ENCODE peak calls at places on chromosome X, in seven cellular contexts. One of them, this sample, is unnamed.
A peak's percentile ranks its signal among the peaks of the same experiment; 100 is the strongest.

GRCh38 chrX:38215141-38215540 is 5.5 kb downstream of the SRPX start:
- DNase-seq in endodermal cell: no peak
- DNase-seq in AG09309: peak; percentile 78
- DNase-seq in A549: no peak
- DNase-seq in astrocyte of the spinal cord: peak; percentile 65
- DNase-seq in stomach: no peak
- DNase-seq in cardiac fibroblast: peak; percentile 51
- DNase-seq in this sample: peak; percentile 93

GRCh38 chrX:149829751-149830191 is 48.0 kb downstream of the MAGEA9 start:
- DNase-seq in endodermal cell: peak; percentile 69
- DNase-seq in AG09309: peak; percentile 1
- DNase-seq in A549: no peak
- DNase-seq in astrocyte of the spinal cord: peak; percentile 71
- DNase-seq in stomach: no peak
- DNase-seq in cardiac fibroblast: peak; percentile 7
- DNase-seq in this sample: peak; percentile 36

GRCh38 chrX:139126493-139126892 is 404.0 kb upstream of the F9 start:
- DNase-seq in endodermal cell: peak; percentile 80
- DNase-seq in AG09309: no peak
- DNase-seq in A549: no peak
- DNase-seq in astrocyte of the spinal cord: no peak
- DNase-seq in stomach: peak; percentile 57
- DNase-seq in cardiac fibroblast: no peak
- DNase-seq in this sample: no peak

GRCh38 chrX:18617351-18617750 is 54.6 kb downstream of the RS1 start:
- DNase-seq in endodermal cell: no peak
- DNase-seq in AG09309: no peak
- DNase-seq in A549: peak; percentile 27
- DNase-seq in astrocyte of the spinal cord: peak; percentile 61
- DNase-seq in stomach: no peak
- DNase-seq in cardiac fibroblast: peak; percentile 42
- DNase-seq in this sample: peak; percentile 51

GRCh38 chrX:154132366-154132765 is 11.7 kb upstream of the OPN1LW start:
- DNase-seq in endodermal cell: no peak
- DNase-seq in AG09309: no peak
- DNase-seq in A549: no peak
- DNase-seq in astrocyte of the spinal cord: no peak
- DNase-seq in stomach: no peak
- DNase-seq in cardiac fibroblast: no peak
- DNase-seq in this sample: no peak

GRCh38 chrX:104522386-104522785 is 43.6 kb upstream of the IL1RAPL2 start:
- DNase-seq in endodermal cell: peak; percentile 58
- DNase-seq in AG09309: no peak
- DNase-seq in A549: no peak
- DNase-seq in astrocyte of the spinal cord: no peak
- DNase-seq in stomach: no peak
- DNase-seq in cardiac fibroblast: no peak
- DNase-seq in this sample: no peak

GRCh38 chrX:2391869-2392606 is 108.7 kb downstream of the DHRSX start:
- DNase-seq in endodermal cell: peak; percentile 94
- DNase-seq in AG09309: peak; percentile 61
- DNase-seq in A549: peak; percentile 95
- DNase-seq in astrocyte of the spinal cord: peak; percentile 89
- DNase-seq in stomach: no peak
- DNase-seq in cardiac fibroblast: peak; percentile 84
- DNase-seq in this sample: peak; percentile 45

GRCh38 chrX:100413231-100413630 is 3.2 kb upstream of the PCDH19 start:
- DNase-seq in endodermal cell: peak; percentile 71
- DNase-seq in AG09309: peak; percentile 13
- DNase-seq in A549: peak; percentile 33
- DNase-seq in astrocyte of the spinal cord: peak; percentile 60
- DNase-seq in stomach: peak; percentile 44
- DNase-seq in cardiac fibroblast: peak; percentile 70
- DNase-seq in this sample: peak; percentile 64

GRCh38 chrX:69152398-69152797 is 12.9 kb downstream of the PJA1 start:
- DNase-seq in endodermal cell: peak; percentile 38
- DNase-seq in AG09309: no peak
- DNase-seq in A549: no peak
- DNase-seq in astrocyte of the spinal cord: no peak
- DNase-seq in stomach: no peak
- DNase-seq in cardiac fibroblast: peak; percentile 12
- DNase-seq in this sample: no peak

GRCh38 chrX:1391707-1392375 is at the start of gene SLC25A6:
- DNase-seq in endodermal cell: peak; percentile 99
- DNase-seq in AG09309: peak; percentile 79
- DNase-seq in A549: peak; percentile 91
- DNase-seq in astrocyte of the spinal cord: peak; percentile 98
- DNase-seq in stomach: peak; percentile 99
- DNase-seq in cardiac fibroblast: peak; percentile 99
- DNase-seq in this sample: peak; percentile 95

GRCh38 chrX:150185766-150186165 is 177.4 kb upstream of the MAMLD1 start:
- DNase-seq in endodermal cell: no peak
- DNase-seq in AG09309: no peak
- DNase-seq in A549: no peak
- DNase-seq in astrocyte of the spinal cord: no peak
- DNase-seq in stomach: no peak
- DNase-seq in cardiac fibroblast: no peak
- DNase-seq in this sample: no peak

GRCh38 chrX:133670394-133670793 is 255.1 kb upstream of the GPC4 start:
- DNase-seq in endodermal cell: no peak
- DNase-seq in AG09309: no peak
- DNase-seq in A549: peak; percentile 28
- DNase-seq in astrocyte of the spinal cord: peak; percentile 50
- DNase-seq in stomach: no peak
- DNase-seq in cardiac fibroblast: peak; percentile 67
- DNase-seq in this sample: peak; percentile 71

GRCh38 chrX:110462957-110463356 is 104.3 kb downstream of the RTL9 start:
- DNase-seq in endodermal cell: peak; percentile 59
- DNase-seq in AG09309: no peak
- DNase-seq in A549: no peak
- DNase-seq in astrocyte of the spinal cord: no peak
- DNase-seq in stomach: no peak
- DNase-seq in cardiac fibroblast: no peak
- DNase-seq in this sample: peak; percentile 9

GRCh38 chrX:110472265-110472664 is 113.6 kb downstream of the RTL9 start:
- DNase-seq in endodermal cell: no peak
- DNase-seq in AG09309: no peak
- DNase-seq in A549: no peak
- DNase-seq in astrocyte of the spinal cord: no peak
- DNase-seq in stomach: no peak
- DNase-seq in cardiac fibroblast: no peak
- DNase-seq in this sample: no peak

DNA sequence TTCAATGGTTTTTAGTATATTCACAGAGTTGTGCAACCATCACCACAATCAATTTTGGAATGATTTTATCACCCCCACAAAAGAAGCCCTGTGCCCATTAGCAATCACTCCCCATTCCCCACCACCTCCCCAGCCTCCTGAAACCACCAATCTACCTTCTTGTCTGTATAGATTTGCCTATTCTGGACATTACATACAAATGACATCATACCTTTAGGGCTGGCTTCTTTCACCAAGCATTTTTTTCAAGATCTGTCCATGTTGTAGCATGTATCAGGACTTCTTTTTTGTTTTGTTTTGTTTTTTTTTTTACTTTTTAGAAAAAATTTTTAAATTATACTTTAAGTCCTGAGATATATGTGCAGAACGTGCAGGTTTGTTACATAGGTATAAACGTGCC is 108.1 kb downstream of the RTL9 start:
- DNase-seq in endodermal cell: no peak
- DNase-seq in AG09309: no peak
- DNase-seq in A549: no peak
- DNase-seq in astrocyte of the spinal cord: no peak
- DNase-seq in stomach: no peak
- DNase-seq in cardiac fibroblast: no peak
- DNase-seq in this sample: no peak
- TF ChIP-seq CTCF in endodermal cell: no peak
- TF ChIP-seq CTCF in AG09309: no peak
- TF ChIP-seq CTCF in A549: no peak
- TF ChIP-seq CTCF in astrocyte of the spinal cord: no peak
- TF ChIP-seq CTCF in stomach: no peak
- TF ChIP-seq CTCF in cardiac fibroblast: no peak
- TF ChIP-seq CTCF in this sample: no peak

DNA sequence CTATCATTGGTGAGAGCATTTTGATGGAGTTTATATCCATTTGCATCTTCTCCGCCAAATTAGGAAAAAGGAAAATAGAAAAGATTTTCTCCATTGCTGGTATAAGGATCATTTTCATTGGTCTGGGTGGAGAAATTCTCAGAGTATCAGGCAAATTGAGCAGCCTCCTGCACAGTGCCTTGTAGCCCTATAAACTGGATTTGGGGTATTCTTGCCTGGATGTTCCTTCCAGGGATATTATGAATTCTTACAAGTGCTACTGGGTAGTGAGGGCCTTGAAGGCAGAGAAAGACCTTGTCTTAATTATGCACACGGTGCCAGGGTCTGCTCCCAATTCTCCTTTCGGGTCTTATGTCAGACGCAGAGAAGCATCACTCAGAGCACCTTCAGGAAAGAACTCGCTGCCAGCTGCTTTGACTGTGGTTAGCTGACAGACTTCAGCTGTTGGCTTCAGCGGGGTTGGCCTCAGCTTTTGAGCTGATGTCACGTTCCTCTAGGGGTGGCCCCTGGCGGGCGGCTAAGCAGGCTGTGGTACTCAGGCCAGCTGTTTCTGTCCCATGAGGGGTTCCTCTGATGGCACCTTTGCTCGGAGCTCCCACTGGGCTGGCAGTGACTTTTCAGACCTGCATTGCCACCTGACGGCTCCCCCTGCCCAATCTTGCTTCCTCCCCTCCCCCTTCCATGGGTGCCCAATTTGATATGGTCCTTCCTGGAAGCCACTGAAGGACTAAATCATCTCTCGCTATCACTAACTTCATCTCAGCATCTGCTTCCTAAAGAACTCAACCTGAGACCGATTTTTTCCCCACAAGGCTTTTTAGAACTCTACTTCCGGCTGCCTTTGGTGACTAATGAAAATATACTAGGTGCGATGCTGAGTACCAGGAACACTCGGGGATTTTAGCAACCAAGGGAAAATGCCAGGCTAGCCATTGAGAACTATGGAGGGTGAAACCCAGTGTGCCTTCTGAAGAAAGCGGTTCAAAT is 519.5 kb downstream of the BCOR start:
- DNase-seq in endodermal cell: no peak
- DNase-seq in AG09309: no peak
- DNase-seq in A549: no peak
- DNase-seq in astrocyte of the spinal cord: no peak
- DNase-seq in stomach: peak; percentile 26
- DNase-seq in cardiac fibroblast: peak; percentile 8
- DNase-seq in this sample: peak; percentile 12
- H3K4me3 ChIP-seq in endodermal cell: no peak overlapping the region
- H3K4me3 ChIP-seq in AG09309: no peak overlapping the region
- H3K4me3 ChIP-seq in A549: no peak overlapping the region
- H3K4me3 ChIP-seq in astrocyte of the spinal cord: no peak overlapping the region
- H3K4me3 ChIP-seq in stomach: no peak overlapping the region
- H3K4me3 ChIP-seq in cardiac fibroblast: no peak overlapping the region
- H3K4me3 ChIP-seq in this sample: no peak overlapping the region

GRCh38 chrX:9884031-9884779 is 83.0 kb upstream of the CLDN34 start:
- DNase-seq in endodermal cell: no peak
- DNase-seq in AG09309: no peak
- DNase-seq in A549: no peak
- DNase-seq in astrocyte of the spinal cord: no peak
- DNase-seq in stomach: no peak
- DNase-seq in cardiac fibroblast: no peak
- DNase-seq in this sample: no peak

GRCh38 chrX:9882669-9883446 is 84.3 kb upstream of the CLDN34 start:
- DNase-seq in endodermal cell: no peak
- DNase-seq in AG09309: no peak
- DNase-seq in A549: no peak
- DNase-seq in astrocyte of the spinal cord: no peak
- DNase-seq in stomach: no peak
- DNase-seq in cardiac fibroblast: peak; percentile 79
- DNase-seq in this sample: peak; percentile 18

GRCh38 chrX:9888953-9889470 is 78.1 kb upstream of the CLDN34 start:
- DNase-seq in endodermal cell: no peak
- DNase-seq in AG09309: peak; percentile 65
- DNase-seq in A549: no peak
- DNase-seq in astrocyte of the spinal cord: no peak
- DNase-seq in stomach: no peak
- DNase-seq in cardiac fibroblast: no peak
- DNase-seq in this sample: no peak

GRCh38 chrX:9880912-9881311 is 86.2 kb upstream of the CLDN34 start:
- DNase-seq in endodermal cell: no peak
- DNase-seq in AG09309: no peak
- DNase-seq in A549: no peak
- DNase-seq in astrocyte of the spinal cord: no peak
- DNase-seq in stomach: no peak
- DNase-seq in cardiac fibroblast: no peak
- DNase-seq in this sample: no peak

DNA sequence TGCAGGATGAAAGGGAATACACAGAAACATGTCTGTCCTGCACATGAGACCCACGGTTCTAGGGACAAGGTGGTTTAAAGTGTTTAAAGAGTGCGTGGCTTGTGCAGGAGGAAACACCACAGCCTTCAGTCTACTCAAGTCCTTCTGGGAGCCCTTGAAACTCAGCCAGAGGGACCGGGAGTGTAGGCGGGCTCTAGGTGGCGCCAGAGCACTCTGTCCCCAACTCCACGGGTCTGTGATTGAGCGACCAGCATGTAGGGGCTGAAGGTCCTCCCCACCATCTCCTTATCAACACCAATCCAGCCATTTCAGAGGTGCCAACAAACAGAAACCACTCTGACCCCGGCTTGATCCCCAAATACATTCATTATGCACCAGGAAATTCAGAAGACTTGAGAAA is 82.0 kb upstream of the CLDN34 start:
- DNase-seq in endodermal cell: peak; percentile 87
- DNase-seq in AG09309: no peak
- DNase-seq in A549: peak; percentile 58
- DNase-seq in astrocyte of the spinal cord: peak; percentile 71
- DNase-seq in stomach: peak; percentile 70
- DNase-seq in cardiac fibroblast: peak; percentile 74
- DNase-seq in this sample: peak; percentile 22
- TF ChIP-seq CTCF in endodermal cell: peak; percentile 77
- TF ChIP-seq CTCF in AG09309: peak; percentile 82
- TF ChIP-seq CTCF in A549: peak; percentile 56
- TF ChIP-seq CTCF in astrocyte of the spinal cord: peak; percentile 73
- TF ChIP-seq CTCF in stomach: peak; percentile 21
- TF ChIP-seq CTCF in cardiac fibroblast: peak; percentile 78
- TF ChIP-seq CTCF in this sample: peak; percentile 47

DNA sequence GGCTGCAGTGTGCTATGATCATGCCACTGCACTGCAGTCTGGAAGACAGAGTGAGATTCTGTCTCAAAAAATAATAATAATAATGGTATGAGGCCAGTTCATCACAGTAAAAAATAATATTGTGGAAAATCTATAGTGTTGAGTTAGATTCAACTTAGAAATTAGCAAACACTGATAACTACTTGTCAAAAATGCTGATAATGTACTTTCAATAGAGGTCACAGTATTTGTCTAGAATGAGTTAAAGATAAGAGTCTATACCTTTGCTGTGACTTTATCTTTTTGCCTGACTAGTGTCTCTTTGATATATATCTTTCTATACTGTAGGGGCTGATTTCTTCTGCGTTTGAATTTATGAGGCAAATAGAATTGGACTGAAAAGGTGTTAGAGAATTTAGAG is 430.6 kb downstream of the RPA4 start:
- DNase-seq in endodermal cell: no peak
- DNase-seq in AG09309: no peak
- DNase-seq in A549: no peak
- DNase-seq in astrocyte of the spinal cord: no peak
- DNase-seq in stomach: no peak
- DNase-seq in cardiac fibroblast: no peak
- DNase-seq in this sample: no peak
- H3K4me3 ChIP-seq in endodermal cell: no peak overlapping the region
- H3K4me3 ChIP-seq in AG09309: no peak overlapping the region
- H3K4me3 ChIP-seq in A549: no peak overlapping the region
- H3K4me3 ChIP-seq in astrocyte of the spinal cord: no peak overlapping the region
- H3K4me3 ChIP-seq in stomach: no peak overlapping the region
- H3K4me3 ChIP-seq in cardiac fibroblast: no peak overlapping the region
- H3K4me3 ChIP-seq in this sample: no peak overlapping the region

GRCh38 chrX:10160221-10160620 is 3.4 kb downstream of the CLCN4 start:
- DNase-seq in endodermal cell: no peak
- DNase-seq in AG09309: no peak
- DNase-seq in A549: no peak
- DNase-seq in astrocyte of the spinal cord: no peak
- DNase-seq in stomach: no peak
- DNase-seq in cardiac fibroblast: no peak
- DNase-seq in this sample: no peak
- TF ChIP-seq CTCF in endodermal cell: no peak
- TF ChIP-seq CTCF in AG09309: no peak
- TF ChIP-seq CTCF in A549: no peak
- TF ChIP-seq CTCF in astrocyte of the spinal cord: no peak
- TF ChIP-seq CTCF in stomach: no peak
- TF ChIP-seq CTCF in cardiac fibroblast: no peak
- TF ChIP-seq CTCF in this sample: no peak